ENCODE peak calls at places on chromosomes 7 and 10, in four cellular contexts. One of them, this sample, is unnamed.

GRCh38 chr7:150398108-150398964 is 19.2 kb downstream of the ZNF775 start:
- DNase-seq in ovary: peak
- DNase-seq in AG09309: no peak
- DNase-seq in upper lobe of right lung: peak
- DNase-seq in this sample: no peak

GRCh38 chr10:43211030-43211429 is 55.8 kb downstream of the RASGEF1A start:
- DNase-seq in ovary: no peak
- DNase-seq in AG09309: no peak
- DNase-seq in upper lobe of right lung: peak
- DNase-seq in this sample: no peak

GRCh38 chr7:127137146-127137545 is 115.6 kb downstream of the GRM8 start:
- DNase-seq in ovary: no peak
- DNase-seq in AG09309: no peak
- DNase-seq in upper lobe of right lung: no peak
- DNase-seq in this sample: no peak

GRCh38 chr7:127751723-127752448 is 99.9 kb downstream of the SND1 start:
- DNase-seq in ovary: peak
- DNase-seq in AG09309: no peak
- DNase-seq in upper lobe of right lung: no peak
- DNase-seq in this sample: no peak

GRCh38 chr10:131085586-131085860 is 226.0 kb downstream of the TCERG1L start:
- DNase-seq in ovary: no peak
- DNase-seq in AG09309: no peak
- DNase-seq in upper lobe of right lung: no peak
- DNase-seq in this sample: no peak

GRCh38 chr10:114295393-114295792 is 56.3 kb downstream of the VWA2 start:
- DNase-seq in ovary: no peak
- DNase-seq in AG09309: no peak
- DNase-seq in upper lobe of right lung: no peak
- DNase-seq in this sample: no peak

GRCh38 chr10:62610649-62611229 is 193.8 kb upstream of the ADO start:
- DNase-seq in ovary: no peak
- DNase-seq in AG09309: no peak
- DNase-seq in upper lobe of right lung: peak
- DNase-seq in this sample: peak

GRCh38 chr10:13816195-13816926 is 229.6 kb downstream of the PRPF18 start:
- DNase-seq in ovary: no peak
- DNase-seq in AG09309: peak
- DNase-seq in upper lobe of right lung: peak
- DNase-seq in this sample: no peak

GRCh38 chr7:151978616-151979015 is 22.4 kb downstream of the GALNTL5 start:
- DNase-seq in ovary: no peak
- DNase-seq in AG09309: no peak
- DNase-seq in upper lobe of right lung: no peak
- DNase-seq in this sample: no peak

GRCh38 chr10:1633783-1634182 is 103.5 kb downstream of the ADARB2 start:
- DNase-seq in ovary: no peak
- DNase-seq in AG09309: no peak
- DNase-seq in upper lobe of right lung: no peak
- DNase-seq in this sample: no peak

DNA sequence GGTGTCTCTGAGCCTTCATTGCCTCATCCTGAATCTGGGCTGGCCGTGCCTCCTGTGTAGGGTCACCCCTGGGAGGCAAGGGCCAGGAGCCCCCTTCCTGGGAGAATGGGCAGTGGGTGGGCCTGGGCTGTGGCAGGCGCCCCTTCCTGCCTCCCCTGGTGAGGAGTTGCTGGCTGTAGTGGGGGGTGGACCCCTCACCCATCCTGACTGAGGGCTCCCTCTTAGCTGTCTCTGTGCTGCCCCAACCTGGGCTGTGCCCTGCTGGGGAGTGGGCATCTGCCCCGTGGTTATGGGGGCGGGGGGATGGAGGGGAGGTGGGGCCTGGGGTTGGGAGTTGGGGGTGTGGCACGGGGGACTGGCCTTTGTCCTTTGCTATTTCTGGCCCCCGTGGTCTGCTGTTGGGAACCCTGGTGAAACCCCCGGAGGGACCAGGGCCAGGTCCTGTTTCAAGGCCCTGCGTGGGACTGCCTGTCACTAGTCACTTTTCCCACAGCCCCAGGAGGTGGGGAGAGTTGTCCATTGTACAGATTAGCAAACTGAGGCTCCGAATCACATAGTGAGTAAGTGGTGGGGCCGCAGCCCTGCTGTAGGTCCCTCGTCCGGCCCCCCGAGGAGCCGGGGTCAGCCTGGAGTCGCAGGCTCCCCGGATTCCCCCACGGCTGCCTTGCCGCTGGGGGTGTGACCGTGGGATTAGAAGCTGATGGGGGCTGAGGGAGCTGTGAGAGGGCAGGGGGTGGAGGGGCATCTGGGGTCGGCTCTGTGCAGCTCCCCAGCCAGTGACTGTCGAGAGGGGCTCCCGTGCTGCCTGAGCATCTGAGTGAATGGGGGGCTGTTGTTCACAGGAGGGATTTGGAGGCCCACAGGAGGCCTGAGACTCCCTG is 2.7 kb downstream of the TTYH3 start:
- DNase-seq in ovary: no peak
- DNase-seq in AG09309: no peak
- DNase-seq in upper lobe of right lung: no peak
- DNase-seq in this sample: no peak
- TF ChIP-seq CTCF in ovary: no peak
- TF ChIP-seq CTCF in AG09309: no peak
- TF ChIP-seq CTCF in upper lobe of right lung: no peak
- TF ChIP-seq CTCF in this sample: no peak

GRCh38 chr7:1224093-1224702 is 8.5 kb upstream of the UNCX start:
- DNase-seq in ovary: no peak
- DNase-seq in AG09309: no peak
- DNase-seq in upper lobe of right lung: no peak
- DNase-seq in this sample: no peak
- H3K4me3 ChIP-seq in ovary: no peak
- H3K4me3 ChIP-seq in AG09309: no peak
- H3K4me3 ChIP-seq in upper lobe of right lung: no peak
- H3K4me3 ChIP-seq in this sample: no peak

DNA sequence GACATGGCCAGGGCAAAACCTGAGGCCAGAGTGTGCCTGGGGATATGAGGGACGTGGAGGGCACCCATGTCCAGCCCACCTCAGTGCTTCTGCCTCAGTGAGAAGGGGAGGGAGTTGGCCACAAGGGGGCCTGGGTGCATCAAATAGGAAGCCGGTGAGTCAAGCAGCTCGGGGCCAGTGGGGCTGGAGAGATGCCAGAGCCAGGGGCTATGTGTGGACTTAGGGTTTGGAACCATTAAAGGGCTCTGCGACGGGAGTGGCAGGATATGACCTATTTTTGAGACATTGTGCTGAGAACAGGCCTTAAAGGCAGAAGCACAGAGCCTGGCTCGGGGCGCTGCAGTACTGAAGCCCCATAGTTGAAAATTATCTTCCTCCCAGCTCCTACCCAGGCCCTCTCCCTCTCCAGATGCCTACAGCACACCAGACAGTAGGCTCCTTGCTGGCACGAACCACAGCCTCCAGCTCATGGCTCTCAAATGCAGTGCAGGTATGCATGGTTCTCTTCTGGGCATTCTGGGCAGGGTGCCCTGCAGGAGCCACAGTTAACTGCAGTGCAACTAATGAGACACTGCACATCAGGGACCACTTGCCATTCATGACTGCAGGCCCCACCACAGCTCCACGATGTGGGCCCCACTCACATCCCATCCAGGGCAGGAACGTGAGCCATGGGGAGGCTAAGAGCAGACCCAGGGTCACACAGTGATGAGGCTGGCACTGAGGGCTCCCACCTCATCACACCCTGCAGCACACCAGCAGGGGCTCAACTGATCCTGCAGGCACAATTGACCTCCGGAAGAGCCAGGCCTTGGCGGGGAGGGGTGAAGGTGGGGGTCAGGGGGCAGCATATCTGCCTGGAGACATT is 7.2 kb upstream of the PGAM2 start:
- DNase-seq in ovary: peak
- DNase-seq in AG09309: peak
- DNase-seq in upper lobe of right lung: no peak
- DNase-seq in this sample: no peak
- TF ChIP-seq CTCF in ovary: peak
- TF ChIP-seq CTCF in AG09309: peak
- TF ChIP-seq CTCF in upper lobe of right lung: peak
- TF ChIP-seq CTCF in this sample: peak

GRCh38 chr7:100887955-100888481 is 1.5 kb downstream of the UFSP1 start:
- DNase-seq in ovary: no peak
- DNase-seq in AG09309: no peak
- DNase-seq in upper lobe of right lung: no peak
- DNase-seq in this sample: no peak
- H3K4me3 ChIP-seq in ovary: no peak
- H3K4me3 ChIP-seq in AG09309: peak
- H3K4me3 ChIP-seq in upper lobe of right lung: no peak
- H3K4me3 ChIP-seq in this sample: peak

GRCh38 chr10:61166065-61166464 is 222.1 kb upstream of the RHOBTB1 start:
- DNase-seq in ovary: no peak
- DNase-seq in AG09309: no peak
- DNase-seq in upper lobe of right lung: no peak
- DNase-seq in this sample: no peak
- TF ChIP-seq CTCF in ovary: no peak
- TF ChIP-seq CTCF in AG09309: no peak
- TF ChIP-seq CTCF in upper lobe of right lung: no peak
- TF ChIP-seq CTCF in this sample: no peak

GRCh38 chr10:132182591-132182990 is 4.2 kb upstream of the DPYSL4 start:
- DNase-seq in ovary: no peak
- DNase-seq in AG09309: no peak
- DNase-seq in upper lobe of right lung: no peak
- DNase-seq in this sample: no peak

GRCh38 chr10:132185601-132186487 is 904 bp upstream of the DPYSL4 start:
- DNase-seq in ovary: no peak
- DNase-seq in AG09309: no peak
- DNase-seq in upper lobe of right lung: no peak
- DNase-seq in this sample: no peak

GRCh38 chr10:132186488-132187413 is at the start of gene DPYSL4:
- DNase-seq in ovary: no peak
- DNase-seq in AG09309: no peak
- DNase-seq in upper lobe of right lung: no peak
- DNase-seq in this sample: no peak

GRCh38 chr10:132183046-132183445 is 3.7 kb upstream of the DPYSL4 start:
- DNase-seq in ovary: no peak
- DNase-seq in AG09309: no peak
- DNase-seq in upper lobe of right lung: no peak
- DNase-seq in this sample: no peak

GRCh38 chr10:132184816-132185593 is 1.7 kb upstream of the DPYSL4 start:
- DNase-seq in ovary: no peak
- DNase-seq in AG09309: no peak
- DNase-seq in upper lobe of right lung: no peak
- DNase-seq in this sample: no peak
- H3K4me3 ChIP-seq in ovary: no peak
- H3K4me3 ChIP-seq in AG09309: no peak
- H3K4me3 ChIP-seq in upper lobe of right lung: no peak
- H3K4me3 ChIP-seq in this sample: no peak

GRCh38 chr10:57716884-57717283 is 550.8 kb downstream of the IPMK start:
- DNase-seq in ovary: no peak
- DNase-seq in AG09309: no peak
- DNase-seq in upper lobe of right lung: no peak
- DNase-seq in this sample: no peak
- TF ChIP-seq CTCF in ovary: no peak
- TF ChIP-seq CTCF in AG09309: peak
- TF ChIP-seq CTCF in upper lobe of right lung: peak
- TF ChIP-seq CTCF in this sample: no peak

DNA sequence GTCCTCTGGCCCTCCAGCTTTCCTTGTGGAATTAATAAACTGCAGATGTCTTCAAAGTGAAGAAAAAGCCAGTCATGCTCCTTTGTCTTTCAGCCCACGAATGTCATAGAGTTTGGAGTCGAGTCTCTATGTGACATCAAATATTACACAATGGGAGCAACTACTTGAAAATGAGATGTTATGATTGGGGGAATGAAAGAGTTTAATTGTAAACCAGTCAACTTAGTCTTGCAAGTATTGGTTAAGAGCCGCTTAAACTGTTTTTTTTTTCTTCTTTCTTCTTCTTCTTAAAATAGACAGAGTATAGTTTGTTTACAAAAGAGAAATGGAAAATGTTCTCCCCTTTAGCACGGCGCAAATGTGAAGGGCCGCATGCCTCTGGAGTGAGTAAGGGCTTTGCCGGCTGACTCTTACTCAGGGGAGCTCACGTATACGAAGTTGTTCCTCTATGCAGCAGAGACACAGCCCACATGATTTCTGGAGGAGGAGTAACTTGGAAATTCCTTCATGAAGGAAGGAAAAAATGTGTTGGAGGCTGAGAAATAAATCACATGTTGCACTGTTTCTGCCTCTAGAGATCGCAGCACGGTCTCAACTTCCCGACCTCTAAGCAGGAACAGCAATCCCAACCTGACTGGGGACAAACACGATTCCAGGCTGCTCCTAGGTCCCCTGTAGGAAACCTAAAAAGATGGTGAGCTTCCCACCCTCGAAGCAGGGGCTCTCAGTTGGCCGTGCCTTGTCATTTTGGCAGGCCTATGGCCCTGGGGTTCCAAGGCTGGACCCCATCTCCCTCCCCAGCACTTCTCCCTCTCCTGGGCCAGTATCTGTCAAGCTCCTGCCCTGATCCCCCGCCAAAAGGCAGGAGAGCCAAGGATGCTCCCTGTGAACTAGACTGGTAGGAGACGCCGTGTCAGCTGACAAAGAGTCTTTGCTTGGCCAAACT is 44.9 kb downstream of the MYOF start:
- DNase-seq in ovary: peak
- DNase-seq in AG09309: peak
- DNase-seq in upper lobe of right lung: peak
- DNase-seq in this sample: no peak
- H3K4me3 ChIP-seq in ovary: peak
- H3K4me3 ChIP-seq in AG09309: no peak
- H3K4me3 ChIP-seq in upper lobe of right lung: peak
- H3K4me3 ChIP-seq in this sample: no peak

GRCh38 chr7:41312235-41312634 is 390.7 kb downstream of the INHBA start:
- DNase-seq in ovary: no peak
- DNase-seq in AG09309: no peak
- DNase-seq in upper lobe of right lung: no peak
- DNase-seq in this sample: no peak

GRCh38 chr7:41316410-41316809 is 386.5 kb downstream of the INHBA start:
- DNase-seq in ovary: no peak
- DNase-seq in AG09309: no peak
- DNase-seq in upper lobe of right lung: no peak
- DNase-seq in this sample: no peak

GRCh38 chr7:41313171-41313570 is 389.7 kb downstream of the INHBA start:
- DNase-seq in ovary: no peak
- DNase-seq in AG09309: no peak
- DNase-seq in upper lobe of right lung: no peak
- DNase-seq in this sample: no peak

GRCh38 chr7:41319601-41320000 is 383.3 kb downstream of the INHBA start:
- DNase-seq in ovary: no peak
- DNase-seq in AG09309: no peak
- DNase-seq in upper lobe of right lung: no peak
- DNase-seq in this sample: no peak

DNA sequence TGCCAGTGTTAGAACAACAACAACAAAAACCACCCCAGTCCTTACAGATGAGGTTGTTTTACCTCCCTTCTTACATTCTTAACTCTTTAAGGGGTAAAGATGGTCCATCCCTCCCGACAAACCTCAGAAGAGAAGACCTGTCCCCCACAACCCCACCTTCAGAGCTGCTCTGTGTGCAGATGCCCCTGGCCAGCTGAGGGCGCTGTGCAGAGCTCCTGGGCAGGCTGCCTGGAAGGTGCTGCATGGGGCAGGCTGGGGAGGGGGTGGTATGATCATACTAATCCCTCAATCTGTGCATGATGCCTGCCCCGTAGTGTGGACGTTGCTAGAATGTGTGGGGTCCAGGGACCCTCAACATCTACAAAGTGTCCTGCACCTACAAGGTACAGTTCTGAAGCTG is 387.1 kb downstream of the INHBA start:
- DNase-seq in ovary: no peak
- DNase-seq in AG09309: no peak
- DNase-seq in upper lobe of right lung: no peak
- DNase-seq in this sample: no peak
- TF ChIP-seq CTCF in ovary: no peak
- TF ChIP-seq CTCF in AG09309: peak
- TF ChIP-seq CTCF in upper lobe of right lung: peak
- TF ChIP-seq CTCF in this sample: peak